ENCODE peak calls at places on chromosomes 2 and 18, in four cellular contexts. One of them, this sample, is unnamed.

GRCh38 chr2:241066893-241067341 is 35.2 kb downstream of the MTERF4 start:
- DNase-seq in WTC11: peak
- DNase-seq in K562: no peak
- DNase-seq in HepG2: no peak
- DNase-seq in this sample: no peak

GRCh38 chr2:65213035-65213434 is 14.6 kb upstream of the ACTR2 start:
- DNase-seq in WTC11: no peak
- DNase-seq in K562: no peak
- DNase-seq in HepG2: no peak
- DNase-seq in this sample: no peak

GRCh38 chr18:79944126-79944731 is 7.2 kb downstream of the SLC66A2 start:
- DNase-seq in K562: no peak
- DNase-seq in HepG2: no peak
- DNase-seq in WTC11: no peak
- DNase-seq in this sample: no peak

GRCh38 chr2:100104718-100105677 is 37.4 kb downstream of the AFF3 start:
- DNase-seq in HepG2: no peak
- DNase-seq in WTC11: peak
- DNase-seq in K562: no peak
- DNase-seq in this sample: no peak

GRCh38 chr2:178220814-178221213 is 26.5 kb downstream of the OSBPL6 start:
- DNase-seq in HepG2: no peak
- DNase-seq in WTC11: no peak
- DNase-seq in K562: no peak
- DNase-seq in this sample: no peak

GRCh38 chr2:176111891-176112374 is 4.6 kb upstream of the HOXD10 start:
- DNase-seq in HepG2: no peak
- DNase-seq in K562: no peak
- DNase-seq in WTC11: no peak
- DNase-seq in this sample: no peak

GRCh38 chr18:78833833-78834232 is 145.8 kb upstream of the SALL3 start:
- DNase-seq in HepG2: no peak
- DNase-seq in K562: no peak
- DNase-seq in WTC11: no peak
- DNase-seq in this sample: no peak

GRCh38 chr2:220531216-220531615 is 903.8 kb downstream of the SLC4A3 start:
- DNase-seq in WTC11: no peak
- DNase-seq in K562: no peak
- DNase-seq in HepG2: no peak
- DNase-seq in this sample: no peak

GRCh38 chr2:29139152-29139551 is 23.9 kb downstream of the CLIP4 start:
- DNase-seq in HepG2: no peak
- DNase-seq in K562: no peak
- DNase-seq in WTC11: no peak
- DNase-seq in this sample: no peak

GRCh38 chr2:109275120-109276040 is 146.4 kb downstream of the SH3RF3 start:
- DNase-seq in WTC11: no peak
- DNase-seq in K562: no peak
- DNase-seq in HepG2: no peak
- DNase-seq in this sample: no peak
- TF ChIP-seq CBFB in WTC11: no peak
- TF ChIP-seq CBFB in K562: no peak
- TF ChIP-seq CBFB in HepG2: no peak
- TF ChIP-seq CBFB in this sample: no peak

DNA sequence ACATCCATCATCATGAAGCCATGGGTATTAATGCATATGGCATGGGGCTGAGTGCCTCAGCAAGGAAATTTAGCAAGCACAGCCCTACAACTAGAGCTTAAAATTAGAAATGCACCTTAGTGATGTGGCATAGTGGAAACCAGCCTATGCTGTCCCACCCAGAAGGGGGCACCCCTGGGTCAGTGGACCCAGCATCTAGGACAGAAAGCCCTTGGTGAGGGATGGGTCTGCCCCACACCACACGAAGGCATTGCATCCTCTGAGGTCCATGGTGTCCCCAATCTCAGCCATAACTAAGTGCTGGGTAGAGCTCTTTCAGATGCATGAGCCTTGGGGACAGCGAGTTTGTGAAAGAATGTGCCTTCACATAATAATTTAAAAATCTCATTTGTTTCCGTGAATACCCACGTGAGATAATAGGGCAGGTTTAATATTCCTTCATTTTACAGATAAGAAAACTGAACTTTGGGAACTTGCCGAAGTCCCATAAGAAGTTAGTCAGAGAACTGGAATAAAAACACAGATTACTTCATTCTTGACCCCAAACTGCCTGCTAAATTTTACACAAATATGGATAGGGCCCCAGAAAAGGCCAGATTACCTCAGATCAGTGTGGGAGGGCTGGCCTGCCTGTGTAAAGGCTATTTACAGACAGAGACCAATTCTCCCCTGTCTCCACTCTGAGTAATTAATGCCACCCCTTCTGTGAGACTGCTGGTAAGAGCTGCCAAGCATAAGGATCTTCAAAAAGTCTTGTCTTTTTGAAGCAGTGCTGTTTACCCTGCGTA is 139.0 kb downstream of the MGAT5 start:
- DNase-seq in K562: no peak
- DNase-seq in WTC11: peak
- DNase-seq in HepG2: no peak
- DNase-seq in this sample: no peak
- TF ChIP-seq CBFB in K562: no peak
- TF ChIP-seq CBFB in WTC11: no peak
- TF ChIP-seq CBFB in HepG2: no peak
- TF ChIP-seq CBFB in this sample: no peak

GRCh38 chr2:128377071-128377910 is 58.6 kb upstream of the HS6ST1 start:
- DNase-seq in K562: no peak
- DNase-seq in WTC11: peak
- DNase-seq in HepG2: no peak
- DNase-seq in this sample: no peak

GRCh38 chr2:128378231-128379020 is 59.8 kb upstream of the HS6ST1 start:
- DNase-seq in HepG2: no peak
- DNase-seq in K562: no peak
- DNase-seq in WTC11: peak
- DNase-seq in this sample: no peak

GRCh38 chr2:128380061-128380889 is 61.6 kb upstream of the HS6ST1 start:
- DNase-seq in WTC11: peak
- DNase-seq in K562: no peak
- DNase-seq in HepG2: no peak
- DNase-seq in this sample: no peak

GRCh38 chr2:128381001-128381938 is 62.6 kb upstream of the HS6ST1 start:
- DNase-seq in K562: no peak
- DNase-seq in HepG2: peak
- DNase-seq in WTC11: peak
- DNase-seq in this sample: no peak

DNA sequence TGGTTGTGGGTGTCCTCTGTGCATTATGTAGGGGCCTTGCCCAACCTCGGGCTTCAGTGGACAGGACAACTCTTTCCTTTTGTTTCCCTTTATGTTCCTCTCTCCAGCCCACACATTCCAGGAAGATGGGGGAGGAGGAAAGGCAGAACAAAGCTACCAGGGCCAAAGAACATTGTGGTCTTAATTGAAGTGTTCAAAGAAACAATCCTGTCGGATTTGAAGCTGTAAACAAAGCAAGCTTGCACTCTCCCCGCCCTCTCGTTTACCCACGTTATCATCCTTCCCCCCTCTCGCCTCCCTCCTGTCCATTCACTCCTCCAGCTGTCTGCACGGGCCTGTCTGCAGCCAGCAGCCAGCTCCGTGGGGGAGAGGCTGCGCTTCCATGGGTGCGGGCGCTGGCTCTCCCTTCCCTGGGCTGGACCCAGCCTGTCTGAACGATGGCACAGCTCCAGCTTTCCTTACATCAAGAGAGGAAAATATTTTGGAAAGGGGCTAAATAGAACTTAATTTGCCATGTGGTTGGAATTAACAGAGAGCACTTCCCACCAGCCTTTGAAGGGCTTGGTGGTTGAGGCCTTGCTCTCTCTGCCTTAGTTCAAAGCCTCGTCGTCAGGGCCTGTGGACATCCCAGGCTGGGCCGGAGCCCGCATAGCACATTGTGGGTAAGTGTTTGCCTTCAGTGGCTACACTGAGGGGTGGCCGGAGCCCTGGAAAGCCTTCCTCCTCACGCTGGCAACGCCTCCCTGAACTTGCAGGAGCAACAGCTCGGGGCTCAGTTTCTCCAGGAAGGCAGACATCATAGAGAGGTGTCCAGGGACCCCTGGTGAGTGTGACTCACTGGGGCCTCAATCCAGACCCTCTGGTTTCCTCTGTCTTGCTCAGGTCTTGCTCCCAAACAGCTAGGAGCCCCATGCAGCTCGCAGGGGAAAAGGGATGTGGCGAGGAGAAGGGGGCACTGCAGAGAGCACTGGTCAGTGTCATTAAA is 60.6 kb upstream of the HS6ST1 start:
- DNase-seq in WTC11: peak
- DNase-seq in K562: no peak
- DNase-seq in HepG2: peak
- DNase-seq in this sample: no peak
- TF ChIP-seq CBFB in WTC11: no peak
- TF ChIP-seq CBFB in K562: no peak
- TF ChIP-seq CBFB in HepG2: peak
- TF ChIP-seq CBFB in this sample: no peak

GRCh38 chr18:58146099-58146498 is 102.1 kb downstream of the NEDD4L start:
- DNase-seq in K562: no peak
- DNase-seq in WTC11: no peak
- DNase-seq in HepG2: no peak
- DNase-seq in this sample: no peak

GRCh38 chr18:58152216-58152615 is 108.2 kb downstream of the NEDD4L start:
- DNase-seq in K562: no peak
- DNase-seq in WTC11: no peak
- DNase-seq in HepG2: no peak
- DNase-seq in this sample: no peak

GRCh38 chr18:58152891-58153290 is 108.9 kb downstream of the NEDD4L start:
- DNase-seq in WTC11: no peak
- DNase-seq in HepG2: no peak
- DNase-seq in K562: no peak
- DNase-seq in this sample: no peak

GRCh38 chr18:58150772-58151171 is 106.7 kb downstream of the NEDD4L start:
- DNase-seq in HepG2: no peak
- DNase-seq in WTC11: no peak
- DNase-seq in K562: no peak
- DNase-seq in this sample: no peak

DNA sequence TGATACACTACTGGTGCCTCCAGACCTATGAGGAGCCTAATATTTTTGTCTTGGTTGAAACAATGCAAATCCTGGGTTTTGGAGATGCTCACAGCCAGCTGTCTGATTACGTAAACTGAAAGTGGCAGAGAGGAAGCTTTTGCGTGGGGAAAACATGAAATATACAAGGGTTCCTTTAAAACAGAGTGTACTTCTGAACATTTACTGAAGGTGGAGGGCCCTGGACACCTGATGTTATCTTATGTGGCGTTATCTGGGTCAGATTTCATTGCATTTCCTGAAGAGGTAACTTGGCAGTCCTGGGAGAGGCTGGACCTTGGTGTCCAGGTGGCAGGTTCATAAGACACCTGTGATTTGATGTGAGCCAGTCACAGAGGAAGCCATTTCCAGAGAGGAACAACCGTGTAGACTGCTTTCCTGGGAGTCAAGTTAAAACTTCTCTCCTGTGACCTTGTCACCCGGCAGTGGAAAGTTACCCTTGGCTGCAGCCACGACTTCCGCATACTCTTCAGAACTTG is 105.0 kb downstream of the NEDD4L start:
- DNase-seq in WTC11: no peak
- DNase-seq in K562: no peak
- DNase-seq in HepG2: no peak
- DNase-seq in this sample: peak
- TF ChIP-seq CBFB in WTC11: no peak
- TF ChIP-seq CBFB in K562: no peak
- TF ChIP-seq CBFB in HepG2: no peak
- TF ChIP-seq CBFB in this sample: no peak

GRCh38 chr18:73060666-73061270 is 193.0 kb upstream of the NETO1 start:
- DNase-seq in K562: no peak
- DNase-seq in WTC11: no peak
- DNase-seq in HepG2: no peak
- DNase-seq in this sample: no peak
- TF ChIP-seq CBFB in K562: no peak
- TF ChIP-seq CBFB in WTC11: no peak
- TF ChIP-seq CBFB in HepG2: no peak
- TF ChIP-seq CBFB in this sample: no peak

GRCh38 chr2:102540882-102541281 is 67.9 kb downstream of the SLC9A4 start:
- DNase-seq in WTC11: no peak
- DNase-seq in HepG2: no peak
- DNase-seq in K562: no peak
- DNase-seq in this sample: no peak
- TF ChIP-seq CBFB in WTC11: no peak
- TF ChIP-seq CBFB in HepG2: no peak
- TF ChIP-seq CBFB in K562: no peak
- TF ChIP-seq CBFB in this sample: no peak

DNA sequence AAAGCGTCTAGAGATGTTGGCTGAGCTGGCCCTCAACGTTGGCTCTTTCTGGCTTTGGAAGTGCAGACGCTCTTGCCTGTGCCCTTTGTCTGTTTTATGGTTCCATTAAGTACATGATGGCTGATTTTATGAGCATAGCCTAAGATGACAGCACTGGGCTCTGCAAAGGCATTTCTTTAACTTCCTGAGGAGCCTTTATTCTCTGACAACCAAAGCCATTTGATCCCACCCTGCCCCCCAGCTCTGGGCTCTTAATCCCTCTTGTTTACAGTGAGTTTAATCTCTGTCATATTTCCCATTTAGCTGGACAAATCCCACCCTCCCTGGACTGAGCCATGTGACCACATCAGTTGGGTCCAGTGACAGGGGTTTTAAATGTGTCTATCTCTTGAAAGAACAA is 195.8 kb downstream of the ACKR3 start:
- DNase-seq in WTC11: no peak
- DNase-seq in HepG2: no peak
- DNase-seq in K562: no peak
- DNase-seq in this sample: no peak
- TF ChIP-seq CBFB in WTC11: no peak
- TF ChIP-seq CBFB in HepG2: no peak
- TF ChIP-seq CBFB in K562: no peak
- TF ChIP-seq CBFB in this sample: no peak

GRCh38 chr2:181527058-181527457 is 69.9 kb downstream of the ITGA4 start:
- DNase-seq in K562: no peak
- DNase-seq in HepG2: no peak
- DNase-seq in WTC11: no peak
- DNase-seq in this sample: no peak

GRCh38 chr2:181528441-181528840 is 71.3 kb downstream of the ITGA4 start:
- DNase-seq in K562: no peak
- DNase-seq in WTC11: no peak
- DNase-seq in HepG2: no peak
- DNase-seq in this sample: no peak

GRCh38 chr2:181523756-181524155 is 66.6 kb downstream of the ITGA4 start:
- DNase-seq in HepG2: no peak
- DNase-seq in WTC11: no peak
- DNase-seq in K562: no peak
- DNase-seq in this sample: no peak

GRCh38 chr2:181526014-181526413 is 68.8 kb downstream of the ITGA4 start:
- DNase-seq in WTC11: no peak
- DNase-seq in K562: no peak
- DNase-seq in HepG2: no peak
- DNase-seq in this sample: no peak
- TF ChIP-seq CBFB in WTC11: no peak
- TF ChIP-seq CBFB in K562: no peak
- TF ChIP-seq CBFB in HepG2: no peak
- TF ChIP-seq CBFB in this sample: no peak

DNA sequence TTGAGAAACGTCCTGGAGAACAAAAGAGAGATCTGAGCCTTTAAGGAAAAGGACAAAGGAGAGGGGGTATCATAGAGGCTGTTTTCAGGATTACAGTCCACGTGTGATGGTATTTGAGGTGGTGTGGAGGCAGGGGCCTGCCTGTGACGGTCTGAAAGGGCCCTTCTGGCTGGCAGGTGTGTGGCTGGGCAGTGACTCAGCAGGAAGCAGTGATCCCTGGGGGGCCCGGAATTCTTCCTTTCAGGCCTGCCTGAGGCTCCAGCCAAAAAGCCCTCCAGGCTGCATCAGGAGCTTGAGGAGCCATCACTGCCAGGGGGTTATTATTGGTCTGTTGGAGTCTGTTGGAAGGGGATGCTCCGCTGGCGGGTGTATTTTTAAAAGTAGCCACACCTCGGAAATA is 97.2 kb upstream of the TMEM18 start:
- DNase-seq in K562: no peak
- DNase-seq in WTC11: peak
- DNase-seq in HepG2: no peak
- DNase-seq in this sample: no peak
- TF ChIP-seq CBFB in K562: no peak
- TF ChIP-seq CBFB in WTC11: no peak
- TF ChIP-seq CBFB in HepG2: no peak
- TF ChIP-seq CBFB in this sample: no peak

This sample was measured in GM12878.